ENCODE peak calls at places on chromosomes 12 and 14, in five cellular contexts. One of them, this sample, is unnamed.

GRCh38 chr12:11580125-11580751 is 69.2 kb upstream of the ETV6 start:
- DNase-seq in A673: peak
- DNase-seq in GM23248: peak
- DNase-seq in fibroblast of lung: peak
- DNase-seq in MM.1S: no peak
- DNase-seq in this sample: peak

GRCh38 chr14:101454229-101454628 is 107.1 kb upstream of the DIO3 start:
- DNase-seq in GM23248: no peak
- DNase-seq in fibroblast of lung: no peak
- DNase-seq in MM.1S: no peak
- DNase-seq in A673: peak
- DNase-seq in this sample: no peak

GRCh38 chr12:75853621-75854020 is 178.0 kb downstream of the PHLDA1 start:
- DNase-seq in MM.1S: no peak
- DNase-seq in fibroblast of lung: no peak
- DNase-seq in GM23248: no peak
- DNase-seq in A673: no peak
- DNase-seq in this sample: no peak

GRCh38 chr12:126204326-126204725 is 1139.1 kb downstream of the AACS start:
- DNase-seq in GM23248: no peak
- DNase-seq in fibroblast of lung: no peak
- DNase-seq in MM.1S: no peak
- DNase-seq in A673: no peak
- DNase-seq in this sample: no peak

GRCh38 chr12:22617630-22618029 is 7.3 kb upstream of the ETNK1 start:
- DNase-seq in fibroblast of lung: no peak
- DNase-seq in GM23248: no peak
- DNase-seq in A673: no peak
- DNase-seq in MM.1S: no peak
- DNase-seq in this sample: no peak

GRCh38 chr14:54488318-54488645 is 498 bp downstream of the GMFB start:
- DNase-seq in A673: no peak
- DNase-seq in GM23248: no peak
- DNase-seq in MM.1S: no peak
- DNase-seq in fibroblast of lung: no peak
- DNase-seq in this sample: no peak

GRCh38 chr14:105092124-105092911 is 27.1 kb upstream of the GPR132 start:
- DNase-seq in MM.1S: no peak
- DNase-seq in A673: no peak
- DNase-seq in fibroblast of lung: no peak
- DNase-seq in GM23248: peak
- DNase-seq in this sample: no peak

GRCh38 chr14:95300697-95301526 is 18.8 kb downstream of the CLMN start:
- DNase-seq in MM.1S: no peak
- DNase-seq in A673: no peak
- DNase-seq in GM23248: no peak
- DNase-seq in fibroblast of lung: no peak
- DNase-seq in this sample: no peak

GRCh38 chr12:9039397-9039977 is 50.1 kb downstream of the KLRG1 start:
- DNase-seq in MM.1S: peak
- DNase-seq in A673: peak
- DNase-seq in fibroblast of lung: peak
- DNase-seq in GM23248: peak
- DNase-seq in this sample: peak

GRCh38 chr12:107225626-107226025 is 132.3 kb upstream of the CRY1 start:
- DNase-seq in GM23248: peak
- DNase-seq in MM.1S: no peak
- DNase-seq in A673: no peak
- DNase-seq in fibroblast of lung: peak
- DNase-seq in this sample: peak

GRCh38 chr12:96121271-96121711 is 72.9 kb upstream of the ELK3 start:
- DNase-seq in MM.1S: peak
- DNase-seq in A673: peak
- DNase-seq in GM23248: peak
- DNase-seq in fibroblast of lung: peak
- DNase-seq in this sample: no peak

GRCh38 chr12:131088701-131089525 is 135.2 kb downstream of the ADGRD1 start:
- DNase-seq in GM23248: no peak
- DNase-seq in MM.1S: no peak
- DNase-seq in A673: no peak
- DNase-seq in fibroblast of lung: no peak
- DNase-seq in this sample: no peak

GRCh38 chr12:17304503-17305347 is 698.8 kb upstream of the LMO3 start:
- DNase-seq in MM.1S: no peak
- DNase-seq in GM23248: peak
- DNase-seq in fibroblast of lung: peak
- DNase-seq in A673: peak
- DNase-seq in this sample: peak

GRCh38 chr14:70754989-70755388 is 54.3 kb downstream of the MAP3K9 start:
- DNase-seq in GM23248: peak
- DNase-seq in fibroblast of lung: peak
- DNase-seq in A673: peak
- DNase-seq in MM.1S: no peak
- DNase-seq in this sample: peak

GRCh38 chr12:52879394-52880351 is 25.2 kb downstream of the KRT8 start:
- DNase-seq in MM.1S: peak
- DNase-seq in fibroblast of lung: peak
- DNase-seq in A673: peak
- DNase-seq in GM23248: peak
- DNase-seq in this sample: peak
- TF ChIP-seq EZH2 in MM.1S: no peak
- TF ChIP-seq EZH2 in fibroblast of lung: no peak
- TF ChIP-seq EZH2 in A673: no peak
- TF ChIP-seq EZH2 in GM23248: no peak
- TF ChIP-seq EZH2 in this sample: no peak

GRCh38 chr12:85273411-85274075 is 6.5 kb upstream of the ALX1 start:
- DNase-seq in A673: no peak
- DNase-seq in GM23248: peak
- DNase-seq in fibroblast of lung: no peak
- DNase-seq in MM.1S: peak
- DNase-seq in this sample: no peak
- TF ChIP-seq EZH2 in A673: no peak
- TF ChIP-seq EZH2 in GM23248: no peak
- TF ChIP-seq EZH2 in fibroblast of lung: no peak
- TF ChIP-seq EZH2 in MM.1S: no peak
- TF ChIP-seq EZH2 in this sample: peak

GRCh38 chr12:114702462-114702861 is 18.5 kb upstream of the TBX3 start:
- DNase-seq in GM23248: no peak
- DNase-seq in MM.1S: no peak
- DNase-seq in fibroblast of lung: no peak
- DNase-seq in A673: no peak
- DNase-seq in this sample: no peak
- TF ChIP-seq EZH2 in GM23248: no peak
- TF ChIP-seq EZH2 in MM.1S: no peak
- TF ChIP-seq EZH2 in fibroblast of lung: no peak
- TF ChIP-seq EZH2 in A673: no peak
- TF ChIP-seq EZH2 in this sample: no peak

DNA sequence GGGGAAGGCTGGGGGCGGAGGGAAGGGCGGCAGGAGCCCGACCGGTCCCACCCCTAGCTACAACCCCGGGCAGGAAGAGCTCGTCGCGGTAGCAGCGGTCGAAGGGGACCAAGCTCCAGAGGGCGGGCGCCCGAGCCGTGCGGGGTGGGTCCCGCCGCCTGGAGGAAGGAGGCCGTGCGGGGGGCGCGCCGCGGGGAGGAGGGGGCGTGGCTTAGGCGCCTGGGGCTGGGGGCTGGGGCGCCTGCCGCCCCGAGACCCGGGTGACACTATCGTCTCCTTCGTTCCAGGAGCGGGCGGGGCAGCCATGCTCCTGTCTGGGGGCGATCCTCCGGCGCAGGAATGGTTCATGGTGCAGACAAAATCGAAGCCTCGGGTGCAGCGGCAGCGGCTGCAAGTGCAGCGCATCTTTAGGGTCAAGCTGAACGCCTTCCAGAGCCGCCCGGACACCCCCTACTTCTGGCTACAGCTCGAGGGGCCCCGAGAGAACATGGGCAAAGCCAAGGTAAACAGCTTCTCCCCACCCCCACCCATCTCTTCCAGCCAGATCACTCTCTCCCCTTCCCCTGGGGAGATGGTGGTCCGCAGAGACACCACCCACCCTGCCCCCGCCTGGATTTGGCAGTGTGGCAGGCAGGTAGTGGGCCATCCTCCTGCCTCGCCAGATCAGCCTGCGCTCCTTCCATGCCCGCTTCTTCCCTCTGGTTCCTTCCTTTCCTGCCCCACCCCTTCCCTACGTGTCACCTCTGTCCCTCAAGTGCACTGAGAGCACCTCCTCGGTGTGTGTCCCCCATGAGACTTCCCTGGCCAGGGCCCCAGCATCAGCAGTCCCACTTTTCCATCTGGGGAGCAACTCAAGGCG is at the start of gene NYNRIN:
- DNase-seq in GM23248: peak
- DNase-seq in A673: no peak
- DNase-seq in fibroblast of lung: peak
- DNase-seq in MM.1S: no peak
- DNase-seq in this sample: peak
- TF ChIP-seq EZH2 in GM23248: no peak
- TF ChIP-seq EZH2 in A673: no peak
- TF ChIP-seq EZH2 in fibroblast of lung: no peak
- TF ChIP-seq EZH2 in MM.1S: no peak
- TF ChIP-seq EZH2 in this sample: no peak

GRCh38 chr14:99675381-99675835 is 8.7 kb upstream of the CYP46A1 start:
- DNase-seq in GM23248: no peak
- DNase-seq in fibroblast of lung: no peak
- DNase-seq in A673: no peak
- DNase-seq in MM.1S: no peak
- DNase-seq in this sample: no peak
- TF ChIP-seq EZH2 in GM23248: no peak
- TF ChIP-seq EZH2 in fibroblast of lung: no peak
- TF ChIP-seq EZH2 in A673: no peak
- TF ChIP-seq EZH2 in MM.1S: no peak
- TF ChIP-seq EZH2 in this sample: no peak

This sample was measured in astrocyte.